ENCODE peak calls at places on chromosomes 12 and 14, in six cellular contexts. C is anterior cingulate cortex; T is posterior cingulate gyrus; F is RWPE1; L is lung; U is activated CD8-positive, alpha-beta memory T cell treated with anti-CD3 and anti-CD28 coated beads for 24 hours. H is an unnamed sample.

GRCh38 chr14:60968099-60968498 is 12.8 kb downstream of the TRMT5 start:
- DNase-seq in C (no peak), T (no peak), F (no peak), L (no peak), U (no peak), H (no peak)

GRCh38 chr14:36515105-36515593 is 4.9 kb downstream of the NKX2-1 start:
- DNase-seq in C (no peak), T (no peak), F (no peak), L (no peak), U (no peak), H (no peak)

GRCh38 chr14:72500234-72500838 is 393.6 kb downstream of the DPF3 start:
- DNase-seq in C (no peak), T (no peak), F (no peak), L (no peak), U (no peak), H (no peak)

GRCh38 chr12:85877459-85877858 is 3.4 kb downstream of the NTS start:
- DNase-seq in C (no peak), T (no peak), F (no peak), L (no peak), U (no peak), H (no peak)

GRCh38 chr12:189622-189962 is 24.4 kb downstream of the SLC6A12 start:
- DNase-seq in C (no peak), T (no peak), F (no peak), L (no peak), U (no peak), H (no peak)

GRCh38 chr14:59570122-59570521 is 6.5 kb downstream of the CCDC175 start:
- DNase-seq in C (no peak), T (no peak), F (no peak), L (no peak), U (no peak), H (peak)

GRCh38 chr12:125286005-125286727 is 220.9 kb downstream of the AACS start:
- DNase-seq in C (no peak), T (no peak), F (no peak), L (no peak), U (no peak), H (no peak)

GRCh38 chr14:103696466-103697071 is 18.7 kb downstream of the XRCC3 start:
- DNase-seq in C (no peak), T (no peak), F (no peak), L (no peak), U (no peak), H (no peak)

GRCh38 chr14:75470238-75470797 is 42.5 kb downstream of the JDP2 start:
- DNase-seq in C (no peak), T (no peak), F (no peak), L (no peak), U (no peak), H (no peak)

GRCh38 chr12:110901401-110901800 is 19.0 kb downstream of the MYL2 start:
- DNase-seq in C (no peak), T (no peak), F (no peak), L (no peak), U (no peak), H (no peak)

GRCh38 chr12:56687225-56688128 is 607 bp downstream of the PTGES3 start:
- DNase-seq in C (peak), T (peak), F (peak), L (peak), U (peak), H (peak)

GRCh38 chr14:67957925-67958324 is 138.3 kb downstream of the RAD51B start:
- DNase-seq in C (no peak), T (no peak), F (no peak), L (no peak), U (no peak), H (no peak)

GRCh38 chr14:64715146-64715627 is 11.0 kb downstream of the PLEKHG3 start:
- DNase-seq in C (no peak), T (peak), F (no peak), L (no peak), U (no peak), H (no peak)

GRCh38 chr12:6375269-6376078 is at the start of gene SCNN1A:
- DNase-seq in C (no peak), T (no peak), F (peak), L (peak), U (no peak), H (peak)

GRCh38 chr12:121801601-121802484 is 2.0 kb upstream of the SETD1B start:
- DNase-seq in C (peak), T (no peak), F (no peak), L (no peak), U (peak), H (peak)

GRCh38 chr12:95790912-95791849 is 617 bp upstream of the NTN4 start:
- DNase-seq in C (no peak), T (no peak), F (peak), L (peak), U (peak), H (peak)

GRCh38 chr12:51381226-51382079 is 9.8 kb downstream of the GALNT6 start:
- DNase-seq in C (no peak), T (no peak), F (no peak), L (no peak), U (no peak), H (no peak)

GRCh38 chr14:96917442-96917963 is 120.3 kb downstream of the VRK1 start:
- DNase-seq in C (no peak), T (no peak), F (no peak), L (no peak), U (no peak), H (no peak)

GRCh38 chr14:66495214-66496098 is 9.3 kb downstream of the CCDC196 start:
- DNase-seq in C (peak), T (peak), F (peak), L (peak), U (no peak), H (peak)

GRCh38 chr12:4037747-4038312 is 164.6 kb upstream of the PARP11 start:
- DNase-seq in C (no peak), T (no peak), F (peak), L (peak), U (no peak), H (peak)

GRCh38 chr12:101935769-101936741 is 58.7 kb downstream of the DRAM1 start:
- DNase-seq in C (no peak), T (no peak), F (peak), L (no peak), U (no peak), H (no peak)

GRCh38 chr14:74203546-74203945 is 35.7 kb upstream of the VSX2 start:
- DNase-seq in C (no peak), T (no peak), F (no peak), L (no peak), U (no peak), H (no peak)

GRCh38 chr12:69447892-69448291 is 22.3 kb upstream of the FRS2 start:
- DNase-seq in C (no peak), T (no peak), F (no peak), L (no peak), U (no peak), H (no peak)

GRCh38 chr12:128613821-128614220 is 209.9 kb downstream of the SLC15A4 start:
- DNase-seq in C (no peak), T (peak), F (no peak), L (no peak), U (no peak), H (no peak)

GRCh38 chr12:95385246-95385645 is 88.7 kb upstream of the METAP2 start:
- DNase-seq in C (no peak), T (no peak), F (no peak), L (no peak), U (no peak), H (no peak)

GRCh38 chr12:54021006-54021405 is 7.2 kb upstream of the HOXC6 start:
- DNase-seq in C (no peak), T (no peak), F (no peak), L (no peak), U (no peak), H (no peak)

GRCh38 chr14:100416081-100416480 is 92.9 kb downstream of the SLC25A47 start:
- DNase-seq in C (no peak), T (no peak), F (no peak), L (no peak), U (no peak), H (no peak)

GRCh38 chr12:120224304-120225199 is 23.6 kb upstream of the RPLP0 start:
- DNase-seq in C (peak), T (no peak), F (no peak), L (peak), U (no peak), H (no peak)

GRCh38 chr12:107329569-107330324 is 236.4 kb upstream of the CRY1 start:
- DNase-seq in C (no peak), T (no peak), F (no peak), L (no peak), U (no peak), H (peak)

GRCh38 chr12:49673446-49674317 is 33.5 kb downstream of the FMNL3 start:
- DNase-seq in C (peak), T (peak), F (no peak), L (peak), U (no peak), H (no peak)

GRCh38 chr12:5485471-5485870 is 53.6 kb downstream of the NTF3 start:
- DNase-seq in C (no peak), T (no peak), F (no peak), L (no peak), U (no peak), H (no peak)

GRCh38 chr12:27467641-27468040 is 21.1 kb downstream of the SMCO2 start:
- DNase-seq in C (no peak), T (no peak), F (no peak), L (no peak), U (no peak), H (no peak)

H was measured in SW480.